ENCODE peak calls at places on chromosomes 4 and X, in five cellular contexts. P is A549, S is K562, W is GM12878, R is HepG2. B is an unnamed sample.

GRCh38 chr4:87704000-87704399 is 53.9 kb downstream of the DMP1 start:
- DNase-seq in P (no peak), S (no peak), W (no peak), R (no peak), B (no peak)

GRCh38 chrX:10416424-10416823 is 204.0 kb downstream of the MID1 start:
- DNase-seq in P (no peak), S (no peak), W (no peak), R (no peak), B (no peak)

GRCh38 chrX:68238568-68238967 is 194.7 kb downstream of the OPHN1 start:
- DNase-seq in P (peak), S (no peak), W (no peak), R (no peak), B (peak)

GRCh38 chr4:170004656-170005250 is 21.4 kb downstream of the MFAP3L start:
- DNase-seq in P (no peak), S (no peak), W (no peak), R (no peak), B (no peak)

GRCh38 chr4:6225469-6225868 is 25.1 kb upstream of the JAKMIP1 start:
- DNase-seq in P (no peak), S (no peak), W (no peak), R (no peak), B (peak)

GRCh38 chrX:76433219-76433618 is 5.7 kb downstream of the MAGEE1 start:
- DNase-seq in P (no peak), S (no peak), W (no peak), R (no peak), B (no peak)

GRCh38 chrX:338281-338835 is 19.8 kb upstream of the GTPBP6 start:
- DNase-seq in P (no peak), S (no peak), W (no peak), R (no peak), B (no peak)

GRCh38 chr4:41613362-41613761 is 75.4 kb downstream of the LIMCH1 start:
- DNase-seq in P (no peak), S (no peak), W (no peak), R (no peak), B (peak)

GRCh38 chr4:24470681-24471622 is 113.4 kb downstream of the DHX15 start:
- DNase-seq in P (peak), S (no peak), W (no peak), R (no peak), B (peak)

GRCh38 chr4:57270350-57270749 is 160.2 kb upstream of the IGFBP7 start:
- DNase-seq in P (no peak), S (no peak), W (no peak), R (no peak), B (no peak)

GRCh38 chr4:95294291-95294690 is 254.5 kb downstream of the UNC5C start:
- DNase-seq in P (no peak), S (no peak), W (no peak), R (no peak), B (no peak)

GRCh38 chr4:52751349-52751911 is at the start of gene ERVMER34-1:
- DNase-seq in P (peak), S (peak), W (no peak), R (no peak), B (peak)

GRCh38 chr4:74362347-74362746 is 2.6 kb upstream of the EREG start:
- DNase-seq in P (no peak), S (no peak), W (no peak), R (no peak), B (no peak)

GRCh38 chrX:20742106-20742505 is 475.4 kb upstream of the RPS6KA3 start:
- DNase-seq in P (no peak), S (no peak), W (no peak), R (no peak), B (no peak)

GRCh38 chrX:47321978-47322377 is 48.4 kb upstream of the ZNF157 start:
- DNase-seq in P (no peak), S (no peak), W (no peak), R (no peak), B (peak)

GRCh38 chrX:47311857-47312774 is 58.3 kb upstream of the ZNF157 start:
- DNase-seq in P (peak), S (peak), W (no peak), R (peak), B (peak)

GRCh38 chrX:47321386-47321785 is 49.0 kb upstream of the ZNF157 start:
- DNase-seq in P (peak), S (peak), W (no peak), R (no peak), B (peak)

GRCh38 chrX:47313056-47313455 is 57.3 kb upstream of the ZNF157 start:
- DNase-seq in P (no peak), S (no peak), W (no peak), R (no peak), B (no peak)

DNA sequence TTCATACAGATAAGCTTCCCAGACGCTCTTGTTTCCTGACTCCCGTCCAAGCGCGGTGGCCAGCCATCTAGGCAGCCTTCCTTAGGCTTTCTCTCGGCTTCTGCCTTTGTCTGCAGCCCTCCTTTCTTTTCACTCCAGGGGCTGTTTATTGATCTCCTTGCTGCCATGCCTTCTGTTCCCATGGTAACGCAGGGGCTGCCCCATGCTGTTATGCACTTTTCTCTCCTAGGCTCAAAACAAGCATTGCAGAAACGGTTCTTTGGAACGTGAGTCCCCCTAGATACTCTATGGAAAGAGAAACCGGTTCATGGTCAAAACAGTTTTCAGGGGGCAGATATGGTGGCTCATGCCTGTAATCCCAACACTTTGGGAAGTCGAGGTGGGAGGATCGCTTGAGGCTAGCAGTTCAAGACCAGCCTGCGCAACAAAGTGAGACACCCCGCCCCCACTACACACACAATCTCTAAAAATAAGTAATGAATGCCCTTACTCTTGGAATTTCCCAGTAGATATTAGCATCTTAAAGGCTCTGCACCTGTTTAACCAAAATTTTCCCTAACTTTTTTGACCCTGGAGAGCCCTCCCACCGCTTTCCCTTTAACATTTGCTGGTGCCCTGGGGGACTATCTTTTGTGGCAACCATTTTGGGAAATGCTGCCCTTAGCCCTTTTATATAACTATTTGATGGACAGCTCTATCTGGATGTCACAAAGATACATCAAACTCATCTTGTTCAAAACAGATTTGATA is 53.9 kb upstream of the ZNF157 start:
- DNase-seq in P (no peak), S (no peak), W (no peak), R (no peak), B (peak)
- TF ChIP-seq ESRRA in P (no peak), S (no peak), W (no peak), R (no peak), B (no peak)

GRCh38 chr4:80417019-80417418 is 81.5 kb downstream of the CFAP299 start:
- DNase-seq in P (no peak), S (no peak), W (no peak), R (no peak), B (no peak)
- TF ChIP-seq ESRRA in P (no peak), S (peak), W (no peak), R (no peak), B (no peak)

DNA sequence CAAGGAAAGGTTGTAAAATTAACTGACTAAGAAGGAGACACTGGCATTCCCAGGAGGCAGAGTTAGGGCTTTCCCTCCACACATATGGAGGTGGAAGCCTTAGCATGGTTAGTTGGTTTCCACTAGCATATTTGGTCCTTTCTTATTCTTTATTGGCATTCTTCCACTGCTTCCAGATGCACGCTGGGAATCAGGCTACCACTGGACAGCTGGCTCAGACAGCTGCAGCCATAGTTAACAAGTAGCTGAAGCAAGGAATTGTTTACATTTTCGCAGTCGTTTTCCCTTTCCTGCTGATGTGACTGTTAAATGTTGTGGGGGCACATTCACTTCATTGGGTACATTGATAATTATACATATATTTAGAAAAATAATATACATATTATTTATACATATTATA is 169.2 kb downstream of the GRIA2 start:
- DNase-seq in P (no peak), S (no peak), W (no peak), R (no peak), B (no peak)
- TF ChIP-seq ESRRA in P (no peak), S (no peak), W (no peak), R (no peak), B (no peak)

DNA sequence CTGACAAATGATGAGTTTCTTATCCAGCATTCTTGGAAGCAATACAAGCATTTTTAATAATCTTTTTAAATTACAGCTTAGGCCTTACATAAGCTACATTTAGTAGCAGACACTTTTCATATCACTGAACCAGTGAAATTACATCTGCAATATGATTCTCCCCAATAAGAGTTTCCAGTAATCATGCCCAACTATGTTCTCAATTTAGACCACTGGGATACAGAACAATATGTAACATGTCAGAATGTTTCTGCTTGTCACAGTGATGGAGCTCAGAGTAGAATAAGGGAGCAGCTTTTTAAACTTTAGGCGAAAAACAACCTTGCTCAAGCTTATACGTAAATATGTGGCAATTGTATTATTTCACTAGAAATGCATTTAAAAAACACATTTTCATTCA is 1132.2 kb downstream of the FAT4 start:
- DNase-seq in P (no peak), S (no peak), W (no peak), R (no peak), B (no peak)
- TF ChIP-seq ESRRA in P (no peak), S (no peak), W (no peak), R (no peak), B (no peak)

GRCh38 chr4:124000233-124000632 is 603.6 kb downstream of the SPRY1 start:
- DNase-seq in P (no peak), S (no peak), W (no peak), R (no peak), B (no peak)

GRCh38 chr4:123997116-123997515 is 600.5 kb downstream of the SPRY1 start:
- DNase-seq in P (no peak), S (no peak), W (no peak), R (peak), B (no peak)

GRCh38 chr4:123997736-123998449 is 601.3 kb downstream of the SPRY1 start:
- DNase-seq in P (no peak), S (no peak), W (no peak), R (no peak), B (no peak)

GRCh38 chr4:123994917-123995316 is 598.3 kb downstream of the SPRY1 start:
- DNase-seq in P (peak), S (no peak), W (no peak), R (no peak), B (no peak)

GRCh38 chr4:123995939-123996338 is 599.3 kb downstream of the SPRY1 start:
- DNase-seq in P (no peak), S (no peak), W (no peak), R (no peak), B (no peak)
- TF ChIP-seq ESRRA in P (no peak), S (no peak), W (no peak), R (no peak), B (no peak)

GRCh38 chr4:134585972-134586371 is 384.4 kb upstream of the PABPC4L start:
- DNase-seq in P (no peak), S (no peak), W (no peak), R (no peak), B (no peak)
- TF ChIP-seq ESRRA in P (no peak), S (no peak), W (no peak), R (no peak), B (no peak)